ENCODE peak calls at places on chromosomes 12 and 14, in six cellular contexts. K is right lobe of liver, X is ovary, H is body of pancreas, A is heart left ventricle, W is sigmoid colon. R is an unnamed sample.

GRCh38 chr12:46556105-46556559 is 183.6 kb upstream of the SLC38A2 start:
- DNase-seq in K (no peak), X (no peak), H (no peak), A (no peak), W (no peak), R (no peak)

GRCh38 chr14:99918781-99919180 is 125.6 kb downstream of the EML1 start:
- DNase-seq in K (no peak), X (no peak), H (no peak), A (no peak), W (no peak), R (no peak)

GRCh38 chr12:113456761-113457160 is 14.9 kb downstream of the LHX5 start:
- DNase-seq in K (no peak), X (no peak), H (no peak), A (no peak), W (no peak), R (no peak)

GRCh38 chr12:49960474-49961110 is 1.1 kb upstream of the AQP5 start:
- DNase-seq in K (no peak), X (no peak), H (no peak), A (no peak), W (no peak), R (no peak)

GRCh38 chr12:8692573-8692972 is 5.2 kb upstream of the RIMKLB start:
- DNase-seq in K (no peak), X (peak; percentile 61), H (no peak), A (no peak), W (peak; percentile 84), R (peak; percentile 76)

GRCh38 chr12:113439606-113440030 is 17.4 kb downstream of the SDSL start:
- DNase-seq in K (no peak), X (peak; percentile 46), H (peak; percentile 64), A (no peak), W (no peak), R (no peak)

GRCh38 chr14:73879027-73879426 is 7.6 kb upstream of the ZNF410 start:
- DNase-seq in K (no peak), X (no peak), H (no peak), A (no peak), W (no peak), R (no peak)

GRCh38 chr12:18141583-18141982 is 51.6 kb upstream of the RERGL start:
- DNase-seq in K (no peak), X (no peak), H (no peak), A (no peak), W (no peak), R (peak; percentile 9)

GRCh38 chr12:3044141-3044630 is 33.0 kb upstream of the TSPAN9 start:
- DNase-seq in K (no peak), X (no peak), H (no peak), A (no peak), W (peak; percentile 55), R (no peak)

GRCh38 chr12:96121271-96121711 is 72.9 kb upstream of the ELK3 start:
- DNase-seq in K (no peak), X (no peak), H (no peak), A (no peak), W (no peak), R (no peak)

GRCh38 chr12:41188058-41188840 is at the start of gene PDZRN4:
- DNase-seq in K (peak; percentile 17), X (no peak), H (no peak), A (no peak), W (peak; percentile 79), R (no peak)

GRCh38 chr14:30299915-30300314 is 259.0 kb upstream of the G2E3 start:
- DNase-seq in K (no peak), X (no peak), H (no peak), A (no peak), W (no peak), R (no peak)

GRCh38 chr12:50415899-50416479 is 15.3 kb downstream of the LARP4 start:
- DNase-seq in K (no peak), X (no peak), H (no peak), A (no peak), W (no peak), R (no peak)

GRCh38 chr14:101713641-101714349 is 47.7 kb upstream of the PPP2R5C start:
- DNase-seq in K (no peak), X (no peak), H (no peak), A (no peak), W (no peak), R (peak; percentile 1)
- H3K4me1 ChIP-seq in K (no peaks in the 10 kb centered on the region), X (no peaks in the 10 kb centered on the region), H (no peaks in the 10 kb centered on the region), A (no peaks in the 10 kb centered on the region), W (no peaks in the 10 kb centered on the region), R (no peaks in the 10 kb centered on the region)

GRCh38 chr14:37171678-37172023 is 755 bp downstream of the SLC25A21 start:
- DNase-seq in K (no peak), X (no peak), H (no peak), A (no peak), W (no peak), R (no peak)

GRCh38 chr14:37172024-37172869 is at the start of gene SLC25A21:
- DNase-seq in K (peak; percentile 77), X (peak; percentile 77), H (peak; percentile 78), A (peak; percentile 81), W (peak; percentile 87), R (peak; percentile 72)

GRCh38 chr14:37170237-37170636 is 2.2 kb downstream of the SLC25A21 start:
- DNase-seq in K (no peak), X (no peak), H (no peak), A (no peak), W (no peak), R (no peak)

GRCh38 chr14:37170993-37171392 is 1.4 kb downstream of the SLC25A21 start:
- DNase-seq in K (no peak), X (no peak), H (no peak), A (no peak), W (no peak), R (no peak)

DNA sequence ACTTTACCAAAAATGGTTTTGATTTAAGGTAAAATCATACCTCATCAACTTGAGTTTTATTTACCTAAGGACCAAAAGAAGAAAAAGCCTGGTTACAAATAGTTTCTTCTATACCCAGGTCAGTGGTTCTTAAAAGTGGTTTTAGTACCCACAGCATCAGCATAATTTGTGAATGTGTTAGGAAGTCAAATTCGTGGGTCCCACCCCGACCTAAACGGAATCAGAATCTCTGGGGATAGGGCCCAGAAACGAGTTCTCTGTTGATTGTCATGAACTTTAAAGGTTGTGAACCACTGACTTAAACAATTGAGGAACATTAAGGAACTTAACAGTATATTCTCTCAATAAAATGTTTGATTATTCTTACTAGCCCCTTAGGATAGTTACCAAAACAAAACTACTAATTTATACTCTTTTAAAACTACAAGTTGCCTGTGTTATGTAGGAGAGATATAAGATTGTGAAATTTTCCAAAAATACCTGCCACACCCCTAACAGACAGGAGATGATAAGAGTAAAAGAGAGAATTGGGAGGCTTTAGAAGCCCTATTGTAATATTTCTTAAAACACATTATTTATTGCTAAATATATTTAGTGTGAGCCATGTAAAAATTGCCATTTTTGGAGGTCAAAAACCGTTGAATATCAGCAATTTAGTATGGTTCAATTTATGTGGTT is 669 bp upstream of the SLC25A21 start:
- DNase-seq in K (no peak), X (no peak), H (no peak), A (no peak), W (no peak), R (no peak)
- H3K4me3 ChIP-seq in K (peak overlapping the region; percentile 67), X (peak overlapping the region; percentile 86), H (no peak overlapping the region), A (peak overlapping the region; percentile 74), W (peak overlapping the region; percentile 67), R (peak overlapping the region; percentile 62)

GRCh38 chr12:26832817-26833691 is at the start of gene ITPR2:
- DNase-seq in K (peak; percentile 97), X (peak; percentile 95), H (peak; percentile 95), A (peak; percentile 97), W (peak; percentile 97), R (peak; percentile 94)
- TF ChIP-seq POLR2A in K (peak; percentile 92), X (peak; percentile 88), H (peak; percentile 96), A (peak; percentile 96), W (peak; percentile 95), R (peak; percentile 97)

GRCh38 chr12:12436831-12437345 is 80.0 kb downstream of the BORCS5 start:
- DNase-seq in K (no peak), X (no peak), H (no peak), A (no peak), W (no peak), R (no peak)

GRCh38 chr12:12433203-12433731 is 76.4 kb downstream of the BORCS5 start:
- DNase-seq in K (no peak), X (no peak), H (no peak), A (no peak), W (no peak), R (no peak)

GRCh38 chr12:12428961-12429657 is 72.2 kb downstream of the BORCS5 start:
- DNase-seq in K (no peak), X (no peak), H (no peak), A (no peak), W (no peak), R (no peak)

GRCh38 chr12:12428047-12428446 is 71.2 kb downstream of the BORCS5 start:
- DNase-seq in K (no peak), X (no peak), H (no peak), A (no peak), W (no peak), R (no peak)

GRCh38 chr12:12432373-12432772 is 75.5 kb downstream of the BORCS5 start:
- DNase-seq in K (no peak), X (no peak), H (peak; percentile 57), A (no peak), W (no peak), R (peak; percentile 53)
- H3K4me1 ChIP-seq in K (no peaks in the 10 kb centered on the region), X (peaks cover 3% of the 10 kb centered on the region), H (peaks cover 22% of the 10 kb centered on the region), A (no peaks in the 10 kb centered on the region), W (peaks cover 36% of the 10 kb centered on the region), R (peaks cover 3% of the 10 kb centered on the region)

GRCh38 chr14:35295845-35296161 is 3.6 kb downstream of the PSMA6 start:
- DNase-seq in K (no peak), X (no peak), H (no peak), A (no peak), W (no peak), R (no peak)
- H3K4me3 ChIP-seq in K (no peak overlapping the region), X (no peak overlapping the region), H (no peak overlapping the region), A (no peak overlapping the region), W (no peak overlapping the region), R (no peak overlapping the region)